ENCODE peak calls at places on chromosome 3, in five cellular contexts. Y, M, X, R and J are unnamed samples.

GRCh38 chr3:129016366-129016724 is 15.2 kb downstream of the EFCC1 start:
- DNase-seq in Y (no peak), M (peak; percentile 70), X (peak; percentile 77), R (no peak), J (no peak)

GRCh38 chr3:7977245-7978103 is 524.1 kb upstream of the LMCD1 start:
- DNase-seq in Y (no peak), M (no peak), X (no peak), R (no peak), J (no peak)

GRCh38 chr3:116238863-116239262 is 206.4 kb downstream of the LSAMP start:
- DNase-seq in Y (no peak), M (no peak), X (no peak), R (no peak), J (no peak)

GRCh38 chr3:140093742-140094141 is 158.8 kb downstream of the CLSTN2 start:
- DNase-seq in Y (peak; percentile 37), M (no peak), X (no peak), R (peak; percentile 7), J (no peak)

GRCh38 chr3:16311960-16312451 is 47.0 kb downstream of the OXNAD1 start:
- DNase-seq in Y (no peak), M (peak; percentile 61), X (peak; percentile 76), R (no peak), J (peak; percentile 91)

GRCh38 chr3:153246805-153247204 is 84.8 kb downstream of the RAP2B start:
- DNase-seq in Y (peak; percentile 81), M (no peak), X (no peak), R (peak; percentile 87), J (no peak)

GRCh38 chr3:45225465-45226205 is 452 bp downstream of the TMEM158 start:
- DNase-seq in Y (no peak), M (peak; percentile 38), X (peak; percentile 62), R (no peak), J (no peak)

GRCh38 chr3:184600685-184601377 is 39.2 kb downstream of the EPHB3 start:
- DNase-seq in Y (no peak), M (no peak), X (no peak), R (no peak), J (no peak)

GRCh38 chr3:196902296-196902695 is 34.6 kb downstream of the SENP5 start:
- DNase-seq in Y (no peak), M (no peak), X (no peak), R (no peak), J (no peak)

GRCh38 chr3:71581981-71582611 is 1.4 kb downstream of the FOXP1 start:
- DNase-seq in Y (no peak), M (peak; percentile 30), X (peak; percentile 58), R (no peak), J (peak; percentile 92)

GRCh38 chr3:36373084-36373483 is 7.2 kb upstream of the STAC start:
- DNase-seq in Y (peak; percentile 24), M (no peak), X (no peak), R (no peak), J (no peak)

GRCh38 chr3:9765865-9766264 is 3.9 kb downstream of the CAMK1 start:
- DNase-seq in Y (no peak), M (no peak), X (no peak), R (no peak), J (no peak)

GRCh38 chr3:146133436-146133835 is 27.5 kb downstream of the PLOD2 start:
- DNase-seq in Y (no peak), M (no peak), X (no peak), R (no peak), J (no peak)

GRCh38 chr3:168951884-168952283 is 711.6 kb downstream of the MECOM start:
- DNase-seq in Y (no peak), M (no peak), X (no peak), R (no peak), J (no peak)

GRCh38 chr3:188348445-188349244 is 194.7 kb downstream of the LPP start:
- DNase-seq in Y (peak; percentile 89), M (no peak), X (no peak), R (peak; percentile 80), J (no peak)

GRCh38 chr3:47594792-47595191 is 16.1 kb upstream of the CSPG5 start:
- DNase-seq in Y (no peak), M (no peak), X (no peak), R (no peak), J (no peak)

GRCh38 chr3:24588568-24588967 is 93.9 kb upstream of the THRB start:
- DNase-seq in Y (no peak), M (no peak), X (no peak), R (no peak), J (no peak)

GRCh38 chr3:42179110-42179725 is 86.8 kb downstream of the CCK start:
- DNase-seq in Y (peak; percentile 61), M (no peak), X (no peak), R (peak; percentile 82), J (no peak)

GRCh38 chr3:157188391-157188790 is 28.4 kb upstream of the CCNL1 start:
- DNase-seq in Y (no peak), M (no peak), X (no peak), R (no peak), J (no peak)

GRCh38 chr3:128447561-128448013 is 19.1 kb downstream of the DNAJB8 start:
- DNase-seq in Y (no peak), M (no peak), X (peak; percentile 68), R (no peak), J (no peak)

GRCh38 chr3:189071452-189071851 is 100.3 kb upstream of the TPRG1 start:
- DNase-seq in Y (no peak), M (no peak), X (no peak), R (no peak), J (no peak)

GRCh38 chr3:10242182-10243065 is 5.8 kb upstream of the TATDN2 start:
- DNase-seq in Y (no peak), M (peak; percentile 65), X (peak; percentile 90), R (peak; percentile 14), J (no peak)

GRCh38 chr3:108102420-108103039 is 11.7 kb upstream of the CD47 start:
- DNase-seq in Y (no peak), M (no peak), X (no peak), R (no peak), J (no peak)

GRCh38 chr3:127667119-127667681 is 5.6 kb upstream of the ABTB1 start:
- DNase-seq in Y (no peak), M (no peak), X (no peak), R (no peak), J (no peak)

GRCh38 chr3:94336076-94336741 is 273.3 kb downstream of the NSUN3 start:
- DNase-seq in Y (no peak), M (no peak), X (no peak), R (peak; percentile 0), J (no peak)

GRCh38 chr3:17707813-17708543 is 34.5 kb downstream of the TBC1D5 start:
- DNase-seq in Y (no peak), M (no peak), X (no peak), R (no peak), J (no peak)

GRCh38 chr3:42680806-42681205 is 4.5 kb upstream of the KLHL40 start:
- DNase-seq in Y (no peak), M (no peak), X (no peak), R (no peak), J (no peak)

GRCh38 chr3:183309276-183309675 is 56.2 kb downstream of the B3GNT5 start:
- DNase-seq in Y (no peak), M (no peak), X (no peak), R (no peak), J (no peak)

GRCh38 chr3:175469124-175469523 is 610.0 kb downstream of the NAALADL2 start:
- DNase-seq in Y (no peak), M (no peak), X (no peak), R (no peak), J (no peak)

GRCh38 chr3:8490079-8490552 is 11.5 kb upstream of the LMCD1 start:
- DNase-seq in Y (peak; percentile 94), M (no peak), X (no peak), R (peak; percentile 86), J (no peak)

GRCh38 chr3:123386477-123387040 is 62.3 kb downstream of the ADCY5 start:
- DNase-seq in Y (no peak), M (no peak), X (no peak), R (no peak), J (no peak)

GRCh38 chr3:8776406-8776805 is 7.0 kb upstream of the OXTR start:
- DNase-seq in Y (no peak), M (no peak), X (no peak), R (peak; percentile 68), J (peak; percentile 62)

GRCh38 chr3:131749826-131750225 is 247.1 kb upstream of the MRPL3 start:
- DNase-seq in Y (no peak), M (no peak), X (no peak), R (no peak), J (no peak)

GRCh38 chr3:106068386-106068785 is 199.6 kb upstream of the CBLB start:
- DNase-seq in Y (no peak), M (no peak), X (no peak), R (no peak), J (no peak)

GRCh38 chr3:89845053-89845452 is 737.6 kb downstream of the EPHA3 start:
- DNase-seq in Y (no peak), M (no peak), X (no peak), R (no peak), J (no peak)

GRCh38 chr3:166444756-166445155 is 607.5 kb upstream of the BCHE start:
- DNase-seq in Y (no peak), M (no peak), X (no peak), R (no peak), J (no peak)